ENCODE peak calls at places on chromosomes 6 and 20, in nine cellular contexts. H is CD8-positive, alpha-beta T cell; B is psoas muscle; R is aorta; L is right cardiac atrium; C is heart left ventricle; W is uterus; E is MM.1S; M is body of pancreas. P is an unnamed sample. For H3K27me3, the result is how much of the 10 kb centered on the place peaks cover.

GRCh38 chr6:42653851-42654250 is 68.5 kb downstream of the PRPH2 start:
- DNase-seq in W (no peak), B (no peak), M (no peak), H (no peak), E (no peak), R (no peak), C (no peak), L (no peak), P (no peak)

GRCh38 chr6:77019081-77019480 is 444.2 kb downstream of the HTR1B start:
- DNase-seq in C (no peak), W (no peak), B (no peak), M (no peak), R (no peak), L (no peak), E (no peak), H (no peak), P (no peak)

GRCh38 chr20:15555913-15556312 is 1017.3 kb downstream of the KIF16B start:
- DNase-seq in L (no peak), W (no peak), H (no peak), B (no peak), E (no peak), R (no peak), C (no peak), M (no peak), P (no peak)

GRCh38 chr20:32611286-32611685 is 26.2 kb upstream of the NOL4L start:
- DNase-seq in B (no peak), L (no peak), H (no peak), R (no peak), C (no peak), E (no peak), W (no peak), M (no peak), P (no peak)

GRCh38 chr6:143426025-143426424 is 24.5 kb downstream of the ADAT2 start:
- DNase-seq in E (no peak), L (no peak), M (no peak), C (no peak), H (no peak), B (no peak), R (no peak), W (no peak), P (no peak)

GRCh38 chr6:105648276-105648675 is 245.4 kb upstream of the PREP start:
- DNase-seq in C (no peak), W (no peak), L (no peak), B (no peak), E (no peak), H (no peak), R (no peak), M (no peak), P (no peak)

GRCh38 chr20:31764641-31765305 is 25.7 kb downstream of the TPX2 start:
- DNase-seq in R (no peak), M (no peak), L (no peak), E (no peak), B (no peak), W (no peak), C (no peak), H (no peak), P (no peak)

GRCh38 chr20:58649288-58650180 is 1.5 kb upstream of the STX16 start:
- DNase-seq in L (peak), C (peak), H (peak), E (no peak), M (peak), B (no peak), W (no peak), R (no peak), P (peak)

GRCh38 chr20:62178316-62179161 is 4.3 kb upstream of the MTG2 start:
- DNase-seq in E (no peak), L (no peak), C (peak), B (no peak), R (no peak), W (no peak), H (no peak), M (no peak), P (no peak)

GRCh38 chr6:91782789-91783188 is 1195.9 kb upstream of the MAP3K7 start:
- DNase-seq in L (no peak), H (no peak), M (no peak), C (no peak), B (no peak), W (no peak), R (no peak), E (no peak), P (no peak)

GRCh38 chr20:35823147-35823546 is 51.3 kb downstream of the PHF20 start:
- DNase-seq in L (no peak), W (no peak), M (no peak), C (no peak), R (no peak), B (no peak), E (no peak), H (no peak), P (no peak)
- H3K27me3 ChIP-seq in L (under half), W (under half), M (under half), C (under half), R (under half), B (under half), E (under half), H (under half), P (under half)

GRCh38 chr6:46655803-46656202 is 3.0 kb downstream of the SLC25A27 start:
- DNase-seq in R (no peak), L (no peak), W (no peak), C (no peak), B (no peak), E (no peak), H (no peak), M (no peak), P (no peak)
- H3K27ac ChIP-seq in R (no peak), L (no peak), W (no peak), C (no peak), B (no peak), E (no peak), H (no peak), M (no peak), P (no peak)

GRCh38 chr6:45626087-45626891 is 248.6 kb upstream of the SUPT3H start:
- DNase-seq in L (no peak), H (no peak), W (no peak), E (no peak), R (no peak), B (no peak), M (no peak), C (no peak), P (no peak)

GRCh38 chr6:45630801-45631200 is 253.1 kb upstream of the SUPT3H start:
- DNase-seq in H (no peak), B (no peak), E (no peak), M (no peak), L (no peak), C (no peak), W (no peak), R (no peak), P (no peak)

GRCh38 chr6:45633272-45633908 is 255.7 kb upstream of the SUPT3H start:
- DNase-seq in B (no peak), H (peak), E (no peak), C (no peak), W (no peak), L (no peak), M (no peak), R (no peak), P (no peak)

GRCh38 chr6:45630314-45630713 is 252.6 kb upstream of the SUPT3H start:
- DNase-seq in M (no peak), L (no peak), C (no peak), E (no peak), R (no peak), H (no peak), B (no peak), W (no peak), P (no peak)

GRCh38 chr6:45631396-45631795 is 253.7 kb upstream of the SUPT3H start:
- DNase-seq in L (no peak), R (no peak), C (no peak), M (no peak), W (no peak), E (no peak), B (no peak), H (no peak), P (no peak)
- H3K27me3 ChIP-seq in L (under half), R (under half), C (under half), M (under half), W (under half), E (under half), B (under half), H (under half), P (under half)

DNA sequence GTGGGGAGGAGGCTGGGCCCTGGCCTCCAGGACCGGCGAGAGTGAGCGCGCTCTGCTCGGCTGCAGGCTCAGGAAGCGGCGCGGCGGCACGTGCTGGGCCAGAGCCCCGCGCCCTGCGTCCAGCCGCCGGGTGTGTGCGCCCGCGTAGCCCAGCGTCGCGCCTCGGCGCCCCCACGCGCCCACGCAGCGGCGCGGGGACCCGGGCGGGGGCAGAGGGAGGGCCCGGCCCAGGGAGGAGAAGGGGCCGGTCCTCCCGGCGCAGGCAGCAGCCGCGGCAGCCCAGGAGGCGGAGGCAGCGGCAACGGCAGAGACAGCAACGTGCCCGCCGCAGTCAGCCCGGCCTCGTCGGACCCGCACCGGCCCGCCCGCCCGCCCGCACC is at the start of gene EYA2:
- DNase-seq in L (peak), M (no peak), R (peak), H (no peak), E (no peak), W (no peak), C (peak), B (peak), P (no peak)
- H3K27ac ChIP-seq in L (no peak), M (no peak), R (no peak), H (no peak), E (no peak), W (peak), C (no peak), B (no peak), P (no peak)

GRCh38 chr20:56653221-56653620 is 24.1 kb downstream of the TFAP2C start:
- DNase-seq in H (no peak), M (no peak), L (no peak), C (no peak), B (no peak), R (no peak), E (no peak), W (no peak), P (no peak)
- H3K27me3 ChIP-seq in H (under half), M (under half), L (under half), C (under half), B (under half), R (under half), E (under half), W (under half), P (under half)

GRCh38 chr6:11613336-11613735 is 75.8 kb downstream of the TMEM170B start:
- DNase-seq in C (no peak), H (no peak), M (no peak), R (no peak), W (no peak), B (no peak), L (no peak), E (no peak), P (no peak)
- H3K27ac ChIP-seq in C (no peak), H (no peak), M (no peak), R (no peak), W (no peak), B (no peak), L (no peak), E (no peak), P (no peak)

P was measured in upper lobe of right lung.